ENCODE peak calls at places on chromosomes 16 and 17, in four cellular contexts. D, X, N and I are unnamed samples.
A peak's percentile ranks its signal among the peaks of the same experiment; 100 is the strongest.

GRCh38 chr17:66540131-66540781 is 237.8 kb downstream of the PRKCA start:
- DNase-seq in D (peak; percentile 89), X (no peak), N (no peak), I (no peak)

GRCh38 chr16:86868070-86868469 is 289.7 kb downstream of the FOXL1 start:
- DNase-seq in D (no peak), X (no peak), N (no peak), I (no peak)

GRCh38 chr16:9092963-9093477 is 1.6 kb downstream of the HAPSTR1 start:
- DNase-seq in D (no peak), X (no peak), N (peak; percentile 42), I (peak; percentile 14)

GRCh38 chr16:79885320-79885719 is 284.8 kb upstream of the MAF start:
- DNase-seq in D (no peak), X (no peak), N (no peak), I (peak; percentile 84)

GRCh38 chr16:10623059-10623458 is 42.7 kb upstream of the EMP2 start:
- DNase-seq in N (no peak), D (no peak), X (no peak), I (no peak)

GRCh38 chr16:87490091-87490798 is 2.6 kb downstream of the ZCCHC14 start:
- DNase-seq in N (no peak), X (no peak), D (no peak), I (no peak)

GRCh38 chr17:75130059-75130631 is 1.4 kb downstream of the NT5C start:
- DNase-seq in X (no peak), N (no peak), D (no peak), I (no peak)

GRCh38 chr16:87780385-87780989 is 14.7 kb upstream of the KLHDC4 start:
- DNase-seq in N (peak; percentile 59), X (peak; percentile 19), D (peak; percentile 26), I (no peak)

GRCh38 chr17:352421-353212 is at the start of gene RPH3AL:
- DNase-seq in D (no peak), X (no peak), N (peak; percentile 82), I (peak; percentile 73)

GRCh38 chr16:11783319-11784047 is 13.6 kb downstream of the ZC3H7A start:
- DNase-seq in D (no peak), X (no peak), N (no peak), I (no peak)

GRCh38 chr17:73318861-73319260 is 7.1 kb upstream of the CDC42EP4 start:
- DNase-seq in X (no peak), N (no peak), D (no peak), I (no peak)